ENCODE peak calls at places on chromosome 13, in nine cellular contexts. S is small intestine, C is H7, M is aorta, Z is SJSA1, O is SK-N-SH, V is bronchial epithelial cell, R is stomach, D is colonic mucosa. A is an unnamed sample. For H3K27me3, the result is how much of the 10 kb centered on the place peaks cover.

GRCh38 chr13:75533866-75534265 is 3.8 kb downstream of the COMMD6 start:
- DNase-seq in S (no peak), C (no peak), M (no peak), Z (no peak), O (no peak), V (no peak), R (no peak), D (no peak), A (no peak)

GRCh38 chr13:99693351-99693750 is 192.1 kb downstream of the TM9SF2 start:
- DNase-seq in S (no peak), C (no peak), M (no peak), Z (no peak), O (no peak), V (no peak), R (no peak), D (no peak), A (no peak)

GRCh38 chr13:42110410-42111155 is 62.1 kb downstream of the DGKH start:
- DNase-seq in S (peak), C (peak), M (no peak), Z (peak), O (peak), V (peak), R (no peak), D (peak), A (peak)

GRCh38 chr13:111344471-111345191 is 24.2 kb downstream of the TEX29 start:
- DNase-seq in S (no peak), C (peak), M (no peak), Z (no peak), O (no peak), V (peak), R (peak), D (no peak), A (no peak)

GRCh38 chr13:95924389-95924994 is 128.7 kb downstream of the UGGT2 start:
- DNase-seq in S (no peak), C (peak), M (no peak), Z (peak), O (no peak), V (peak), R (no peak), D (no peak), A (no peak)

GRCh38 chr13:45943965-45944364 is 92.4 kb upstream of the SIAH3 start:
- DNase-seq in S (no peak), C (no peak), M (no peak), Z (no peak), O (no peak), V (no peak), R (no peak), D (no peak), A (no peak)

GRCh38 chr13:102846261-102847015 is 606 bp downstream of the ERCC5 start:
- DNase-seq in S (peak), C (no peak), M (peak), Z (peak), O (peak), V (peak), R (peak), D (peak), A (peak)

GRCh38 chr13:50085063-50085462 is 69.8 kb downstream of the KCNRG start:
- DNase-seq in S (peak), C (peak), M (no peak), Z (peak), O (no peak), V (peak), R (no peak), D (no peak), A (no peak)

GRCh38 chr13:44904982-44905381 is 84.3 kb downstream of the NUFIP1 start:
- DNase-seq in S (no peak), C (no peak), M (peak), Z (peak), O (no peak), V (peak), R (peak), D (peak), A (peak)

GRCh38 chr13:98484289-98485219 is 92.4 kb downstream of the STK24 start:
- DNase-seq in S (peak), C (peak), M (peak), Z (peak), O (no peak), V (peak), R (peak), D (peak), A (peak)

GRCh38 chr13:45178349-45179142 is 22.3 kb downstream of the KCTD4 start:
- DNase-seq in S (no peak), C (no peak), M (no peak), Z (peak), O (no peak), V (peak), R (no peak), D (peak), A (no peak)

GRCh38 chr13:43816401-43816889 is 29.7 kb upstream of the ENOX1 start:
- DNase-seq in S (no peak), C (no peak), M (no peak), Z (no peak), O (no peak), V (no peak), R (no peak), D (no peak), A (no peak)

GRCh38 chr13:20016649-20017364 is 58.3 kb downstream of the ZMYM2 start:
- DNase-seq in S (no peak), C (peak), M (no peak), Z (no peak), O (no peak), V (no peak), R (no peak), D (no peak), A (no peak)

GRCh38 chr13:26062853-26063444 is 11.1 kb upstream of the SHISA2 start:
- DNase-seq in S (peak), C (peak), M (no peak), Z (peak), O (peak), V (peak), R (peak), D (peak), A (no peak)

GRCh38 chr13:112592181-112592580 is 4.2 kb upstream of the TUBGCP3 start:
- DNase-seq in S (no peak), C (no peak), M (no peak), Z (no peak), O (no peak), V (no peak), R (no peak), D (no peak), A (no peak)

GRCh38 chr13:49649963-49650312 is 21.6 kb downstream of the ARL11 start:
- DNase-seq in S (no peak), C (no peak), M (no peak), Z (no peak), O (no peak), V (no peak), R (no peak), D (no peak), A (no peak)

GRCh38 chr13:40271931-40272775 is 394.3 kb downstream of the FOXO1 start:
- DNase-seq in S (no peak), C (no peak), M (peak), Z (peak), O (no peak), V (peak), R (peak), D (peak), A (peak)

GRCh38 chr13:36531746-36532486 is 99.6 kb downstream of the CCNA1 start:
- DNase-seq in S (no peak), C (no peak), M (no peak), Z (no peak), O (no peak), V (peak), R (no peak), D (no peak), A (no peak)

GRCh38 chr13:36297259-36297599 is 385 bp downstream of the CCDC169 start:
- DNase-seq in S (peak), C (no peak), M (no peak), Z (no peak), O (no peak), V (peak), R (no peak), D (peak), A (no peak)

GRCh38 chr13:110912651-110913051 is 2.2 kb downstream of the ANKRD10 start:
- DNase-seq in S (peak), C (no peak), M (no peak), Z (peak), O (no peak), V (peak), R (no peak), D (no peak), A (no peak)

GRCh38 chr13:110759710-110760109 is 46.2 kb downstream of the ING1 start:
- DNase-seq in S (no peak), C (no peak), M (no peak), Z (no peak), O (no peak), V (peak), R (no peak), D (no peak), A (no peak)

GRCh38 chr13:74132768-74133656 is 1.2 kb downstream of the KLF12 start:
- DNase-seq in S (peak), C (peak), M (peak), Z (peak), O (peak), V (peak), R (peak), D (peak), A (peak)

GRCh38 chr13:66657165-66657895 is 572.8 kb downstream of the PCDH9 start:
- DNase-seq in S (peak), C (no peak), M (no peak), Z (peak), O (peak), V (peak), R (peak), D (no peak), A (peak)

GRCh38 chr13:111472559-111473460 is 152.4 kb downstream of the TEX29 start:
- DNase-seq in S (no peak), C (no peak), M (no peak), Z (no peak), O (no peak), V (no peak), R (no peak), D (peak), A (no peak)

GRCh38 chr13:104140557-104140956 is 1074.3 kb upstream of the SLC10A2 start:
- DNase-seq in S (no peak), C (no peak), M (no peak), Z (no peak), O (no peak), V (peak), R (no peak), D (no peak), A (no peak)

GRCh38 chr13:41847216-41847615 is 113.7 kb downstream of the VWA8 start:
- DNase-seq in S (no peak), C (no peak), M (no peak), Z (no peak), O (no peak), V (no peak), R (no peak), D (no peak), A (no peak)

GRCh38 chr13:44368062-44368591 is 5.5 kb upstream of the SERP2 start:
- DNase-seq in S (peak), C (no peak), M (no peak), Z (peak), O (peak), V (no peak), R (no peak), D (no peak), A (no peak)

GRCh38 chr13:74134777-74135305 is 637 bp upstream of the KLF12 start:
- DNase-seq in S (no peak), C (peak), M (peak), Z (peak), O (peak), V (peak), R (peak), D (peak), A (peak)

GRCh38 chr13:50168803-50169202 is 153.6 kb downstream of the KCNRG start:
- DNase-seq in S (no peak), C (no peak), M (no peak), Z (no peak), O (no peak), V (peak), R (no peak), D (no peak), A (no peak)

GRCh38 chr13:35916186-35916585 is 215.0 kb downstream of the DCLK1 start:
- DNase-seq in S (no peak), C (no peak), M (no peak), Z (no peak), O (peak), V (no peak), R (no peak), D (no peak), A (no peak)

GRCh38 chr13:111597041-111598017 is 276.9 kb downstream of the TEX29 start:
- DNase-seq in S (no peak), C (peak), M (peak), Z (no peak), O (no peak), V (no peak), R (no peak), D (no peak), A (no peak)

GRCh38 chr13:80070024-80070703 is 270.8 kb downstream of the SPRY2 start:
- DNase-seq in S (peak), C (peak), M (no peak), Z (no peak), O (no peak), V (no peak), R (no peak), D (peak), A (no peak)

GRCh38 chr13:46571189-46571901 is 18.4 kb downstream of the LRCH1 start:
- DNase-seq in S (no peak), C (no peak), M (no peak), Z (no peak), O (no peak), V (no peak), R (no peak), D (no peak), A (no peak)

GRCh38 chr13:101149735-101150380 is 266.4 kb downstream of the NALCN start:
- DNase-seq in S (no peak), C (peak), M (no peak), Z (no peak), O (peak), V (peak), R (no peak), D (no peak), A (no peak)

GRCh38 chr13:78608705-78609463 is 5.5 kb upstream of the POU4F1 start:
- DNase-seq in S (no peak), C (peak), M (peak), Z (no peak), O (peak), V (no peak), R (no peak), D (no peak), A (no peak)
- H3K27me3 ChIP-seq in S (under half), C (half or more), M (under half), Z (half or more), O (half or more), V (half or more), R (half or more), D (half or more), A (under half)

GRCh38 chr13:27788271-27788670 is 4.0 kb upstream of the GSX1 start:
- DNase-seq in S (no peak), C (no peak), M (no peak), Z (no peak), O (no peak), V (no peak), R (no peak), D (no peak), A (no peak)

GRCh38 chr13:27783111-27783510 is 9.2 kb upstream of the GSX1 start:
- DNase-seq in S (peak), C (peak), M (no peak), Z (no peak), O (no peak), V (peak), R (no peak), D (no peak), A (no peak)
- H3K27me3 ChIP-seq in S (under half), C (under half), M (under half), Z (under half), O (under half), V (under half), R (under half), D (under half), A (under half)

GRCh38 chr13:27793377-27794074 is 1.2 kb downstream of the GSX1 start:
- DNase-seq in S (no peak), C (peak), M (no peak), Z (no peak), O (no peak), V (no peak), R (no peak), D (no peak), A (no peak)

GRCh38 chr13:27794075-27794691 is 1.9 kb downstream of the GSX1 start:
- DNase-seq in S (no peak), C (peak), M (no peak), Z (no peak), O (no peak), V (no peak), R (no peak), D (no peak), A (no peak)

GRCh38 chr13:27795718-27796019 is 3.4 kb downstream of the GSX1 start:
- DNase-seq in S (no peak), C (no peak), M (no peak), Z (no peak), O (no peak), V (no peak), R (no peak), D (no peak), A (no peak)

GRCh38 chr13:27796544-27797227 is 4.4 kb downstream of the GSX1 start:
- DNase-seq in S (no peak), C (no peak), M (no peak), Z (no peak), O (no peak), V (no peak), R (no peak), D (no peak), A (no peak)

GRCh38 chr13:27794921-27795717 is 2.8 kb downstream of the GSX1 start:
- DNase-seq in S (no peak), C (peak), M (no peak), Z (no peak), O (no peak), V (no peak), R (no peak), D (no peak), A (no peak)
- H3K27me3 ChIP-seq in S (half or more), C (half or more), M (under half), Z (half or more), O (half or more), V (half or more), R (half or more), D (half or more), A (half or more)

GRCh38 chr13:29961036-29961685 is 110.7 kb upstream of the UBL3 start:
- DNase-seq in S (no peak), C (no peak), M (no peak), Z (no peak), O (no peak), V (no peak), R (no peak), D (no peak), A (no peak)

GRCh38 chr13:29959621-29960020 is 109.2 kb upstream of the UBL3 start:
- DNase-seq in S (no peak), C (no peak), M (no peak), Z (no peak), O (no peak), V (no peak), R (no peak), D (no peak), A (no peak)

GRCh38 chr13:29959086-29959485 is 108.7 kb upstream of the UBL3 start:
- DNase-seq in S (no peak), C (no peak), M (no peak), Z (no peak), O (no peak), V (no peak), R (no peak), D (no peak), A (no peak)

GRCh38 chr13:29956771-29957170 is 106.4 kb upstream of the UBL3 start:
- DNase-seq in S (no peak), C (no peak), M (no peak), Z (no peak), O (peak), V (no peak), R (no peak), D (no peak), A (no peak)

GRCh38 chr13:29958476-29958875 is 108.1 kb upstream of the UBL3 start:
- DNase-seq in S (peak), C (no peak), M (no peak), Z (no peak), O (no peak), V (no peak), R (no peak), D (no peak), A (no peak)
- H3K27me3 ChIP-seq in S (under half), C (under half), M (under half), Z (under half), O (under half), V (under half), R (under half), D (under half), A (under half)

A was measured in uterus.